ENCODE peak calls at places on chromosomes 1 and 21, in seven cellular contexts. C, Y, L, S, E, B and H are unnamed samples.

GRCh38 chr1:48039088-48040049 is 42.2 kb upstream of the TRABD2B start:
- DNase-seq in L (peak; percentile 88), Y (no peak), S (no peak), E (peak; percentile 76), B (no peak), C (peak; percentile 11), H (no peak)

GRCh38 chr1:227357229-227358078 is 39.2 kb upstream of the CDC42BPA start:
- DNase-seq in Y (peak; percentile 26), S (no peak), L (peak; percentile 78), C (peak; percentile 79), B (no peak), E (peak; percentile 52), H (no peak)

GRCh38 chr1:192700834-192701271 is 64.9 kb downstream of the RGS13 start:
- DNase-seq in B (no peak), L (peak; percentile 91), Y (no peak), S (no peak), E (no peak), C (peak; percentile 40), H (no peak)

GRCh38 chr1:201269241-201269640 is 14.1 kb upstream of the PKP1 start:
- DNase-seq in S (no peak), C (peak; percentile 84), E (no peak), Y (no peak), L (no peak), B (no peak), H (no peak)

GRCh38 chr21:45010096-45010495 is 64.3 kb upstream of the ADARB1 start:
- DNase-seq in E (no peak), Y (no peak), S (no peak), L (no peak), B (no peak), C (peak; percentile 95), H (peak; percentile 59)

GRCh38 chr1:180170569-180170968 is 15.9 kb downstream of the QSOX1 start:
- DNase-seq in B (no peak), S (no peak), L (no peak), Y (no peak), C (peak; percentile 90), E (no peak), H (no peak)

GRCh38 chr1:67846538-67846937 is 13.3 kb upstream of the GNG12 start:
- DNase-seq in C (peak; percentile 96), S (no peak), B (no peak), L (no peak), Y (no peak), E (no peak), H (no peak)

GRCh38 chr1:172870901-172871606 is 179.7 kb downstream of the TNFSF18 start:
- DNase-seq in B (no peak), E (no peak), L (peak; percentile 17), C (peak; percentile 63), S (no peak), Y (no peak), H (no peak)

GRCh38 chr1:182283746-182284544 is 107.6 kb downstream of the GLUL start:
- DNase-seq in B (no peak), S (no peak), L (no peak), Y (no peak), E (no peak), C (no peak), H (no peak)

GRCh38 chr1:232344791-232345399 is 285.0 kb downstream of the SIPA1L2 start:
- DNase-seq in Y (no peak), E (no peak), S (no peak), C (peak; percentile 61), B (no peak), L (no peak), H (no peak)

GRCh38 chr1:98487620-98488019 is 173.9 kb upstream of the SNX7 start:
- DNase-seq in L (no peak), C (no peak), B (no peak), E (no peak), Y (no peak), S (no peak), H (no peak)

GRCh38 chr1:167438171-167439138 is 79.9 kb downstream of the CD247 start:
- DNase-seq in B (no peak), E (peak; percentile 32), C (no peak), Y (no peak), S (no peak), L (no peak), H (no peak)